ENCODE peak calls at places on chromosomes 13 and 19, in four cellular contexts. One of them, this sample, is unnamed.

GRCh38 chr19:12364391-12365093 is 941 bp downstream of the ZNF442 start:
- DNase-seq in GM12878: no peak
- DNase-seq in HepG2: no peak
- DNase-seq in K562: peak
- DNase-seq in this sample: peak

GRCh38 chr19:29528350-29528945 is 2.7 kb downstream of the VSTM2B start:
- DNase-seq in HepG2: peak
- DNase-seq in K562: peak
- DNase-seq in GM12878: peak
- DNase-seq in this sample: peak

GRCh38 chr13:77521194-77521593 is 14.3 kb upstream of the SCEL start:
- DNase-seq in GM12878: no peak
- DNase-seq in K562: no peak
- DNase-seq in HepG2: no peak
- DNase-seq in this sample: no peak

GRCh38 chr19:38778733-38779132 is 5.4 kb upstream of the LGALS7 start:
- DNase-seq in GM12878: no peak
- DNase-seq in K562: no peak
- DNase-seq in HepG2: no peak
- DNase-seq in this sample: no peak

GRCh38 chr19:18408053-18408476 is 10.6 kb upstream of the LRRC25 start:
- DNase-seq in HepG2: no peak
- DNase-seq in GM12878: peak
- DNase-seq in K562: peak
- DNase-seq in this sample: peak

GRCh38 chr13:33761744-33762143 is 56.2 kb upstream of the RFC3 start:
- DNase-seq in K562: no peak
- DNase-seq in HepG2: peak
- DNase-seq in GM12878: no peak
- DNase-seq in this sample: peak

GRCh38 chr13:25493930-25494707 is 122.3 kb downstream of the ATP8A2 start:
- DNase-seq in HepG2: no peak
- DNase-seq in GM12878: no peak
- DNase-seq in K562: no peak
- DNase-seq in this sample: no peak

GRCh38 chr19:43667524-43668405 is 2.2 kb downstream of the PLAUR start:
- DNase-seq in K562: no peak
- DNase-seq in HepG2: no peak
- DNase-seq in GM12878: no peak
- DNase-seq in this sample: no peak

GRCh38 chr19:3154957-3155736 is 19.3 kb downstream of the GNA15 start:
- DNase-seq in K562: peak
- DNase-seq in GM12878: peak
- DNase-seq in HepG2: peak
- DNase-seq in this sample: no peak

GRCh38 chr19:50507376-50507775 is 3.6 kb downstream of the JOSD2 start:
- DNase-seq in K562: no peak
- DNase-seq in HepG2: no peak
- DNase-seq in GM12878: no peak
- DNase-seq in this sample: no peak

GRCh38 chr13:43195551-43195950 is 172.2 kb downstream of the DNAJC15 start:
- DNase-seq in HepG2: no peak
- DNase-seq in K562: no peak
- DNase-seq in GM12878: no peak
- DNase-seq in this sample: no peak

GRCh38 chr13:94119360-94119936 is 360.0 kb downstream of the DCT start:
- DNase-seq in HepG2: peak
- DNase-seq in GM12878: no peak
- DNase-seq in K562: no peak
- DNase-seq in this sample: no peak

GRCh38 chr19:11798391-11799296 is at the start of gene ZNF491:
- DNase-seq in HepG2: peak
- DNase-seq in GM12878: no peak
- DNase-seq in K562: peak
- DNase-seq in this sample: no peak

GRCh38 chr19:17775245-17775927 is 19.6 kb upstream of the B3GNT3 start:
- DNase-seq in GM12878: no peak
- DNase-seq in HepG2: peak
- DNase-seq in K562: peak
- DNase-seq in this sample: peak

GRCh38 chr13:112027250-112027649 is 39.7 kb upstream of the SOX1 start:
- DNase-seq in HepG2: no peak
- DNase-seq in K562: no peak
- DNase-seq in GM12878: no peak
- DNase-seq in this sample: no peak

GRCh38 chr19:6744381-6745288 is 5.2 kb downstream of the TRIP10 start:
- DNase-seq in GM12878: no peak
- DNase-seq in K562: no peak
- DNase-seq in HepG2: no peak
- DNase-seq in this sample: peak

GRCh38 chr19:39024875-39025641 is 7.3 kb downstream of the FBXO27 start:
- DNase-seq in GM12878: no peak
- DNase-seq in HepG2: no peak
- DNase-seq in K562: peak
- DNase-seq in this sample: no peak

GRCh38 chr19:38266070-38266469 is 1.7 kb downstream of the SPINT2 start:
- DNase-seq in GM12878: no peak
- DNase-seq in HepG2: no peak
- DNase-seq in K562: no peak
- DNase-seq in this sample: no peak

GRCh38 chr13:96824110-96824509 is 170.2 kb downstream of the OXGR1 start:
- DNase-seq in HepG2: no peak
- DNase-seq in GM12878: no peak
- DNase-seq in K562: no peak
- DNase-seq in this sample: no peak

GRCh38 chr19:13505761-13506549 is at the start of gene CACNA1A:
- DNase-seq in GM12878: no peak
- DNase-seq in HepG2: no peak
- DNase-seq in K562: peak
- DNase-seq in this sample: peak

GRCh38 chr13:98801626-98802418 is 49.4 kb upstream of the SLC15A1 start:
- DNase-seq in GM12878: no peak
- DNase-seq in K562: no peak
- DNase-seq in HepG2: no peak
- DNase-seq in this sample: no peak

GRCh38 chr19:18969953-18970659 is 29.1 kb upstream of the HOMER3 start:
- DNase-seq in HepG2: no peak
- DNase-seq in GM12878: no peak
- DNase-seq in K562: no peak
- DNase-seq in this sample: no peak

GRCh38 chr13:70098669-70099068 is 9.0 kb upstream of the ATXN8OS start:
- DNase-seq in K562: no peak
- DNase-seq in GM12878: no peak
- DNase-seq in HepG2: no peak
- DNase-seq in this sample: no peak

GRCh38 chr19:46478356-46478986 is 7.1 kb upstream of the PNMA8A start:
- DNase-seq in GM12878: no peak
- DNase-seq in HepG2: no peak
- DNase-seq in K562: peak
- DNase-seq in this sample: no peak

GRCh38 chr13:114339779-114340534 is 25.7 kb downstream of the CHAMP1 start:
- DNase-seq in GM12878: no peak
- DNase-seq in K562: no peak
- DNase-seq in HepG2: peak
- DNase-seq in this sample: no peak

GRCh38 chr19:35509018-35509652 is 4.3 kb downstream of the DMKN start:
- DNase-seq in HepG2: peak
- DNase-seq in GM12878: peak
- DNase-seq in K562: no peak
- DNase-seq in this sample: peak

GRCh38 chr19:14614099-14614412 is 31.2 kb downstream of the CLEC17A start:
- DNase-seq in K562: no peak
- DNase-seq in HepG2: no peak
- DNase-seq in GM12878: peak
- DNase-seq in this sample: no peak

GRCh38 chr19:14479985-14480694 is 5.0 kb upstream of the PTGER1 start:
- DNase-seq in HepG2: no peak
- DNase-seq in GM12878: no peak
- DNase-seq in K562: peak
- DNase-seq in this sample: peak

GRCh38 chr13:43122706-43123268 is 99.4 kb downstream of the DNAJC15 start:
- DNase-seq in HepG2: no peak
- DNase-seq in K562: no peak
- DNase-seq in GM12878: no peak
- DNase-seq in this sample: no peak

GRCh38 chr13:50125556-50126377 is 110.5 kb downstream of the KCNRG start:
- DNase-seq in HepG2: peak
- DNase-seq in K562: peak
- DNase-seq in GM12878: no peak
- DNase-seq in this sample: peak

GRCh38 chr13:94233401-94233800 is 246.1 kb downstream of the DCT start:
- DNase-seq in HepG2: no peak
- DNase-seq in K562: no peak
- DNase-seq in GM12878: no peak
- DNase-seq in this sample: no peak

GRCh38 chr13:35927554-35927953 is 203.6 kb downstream of the DCLK1 start:
- DNase-seq in GM12878: no peak
- DNase-seq in K562: no peak
- DNase-seq in HepG2: no peak
- DNase-seq in this sample: peak

GRCh38 chr13:35936579-35936978 is 194.6 kb downstream of the DCLK1 start:
- DNase-seq in HepG2: no peak
- DNase-seq in K562: no peak
- DNase-seq in GM12878: no peak
- DNase-seq in this sample: no peak

GRCh38 chr13:35925669-35926068 is 205.5 kb downstream of the DCLK1 start:
- DNase-seq in HepG2: no peak
- DNase-seq in GM12878: no peak
- DNase-seq in K562: no peak
- DNase-seq in this sample: no peak

GRCh38 chr13:35926859-35927530 is 204.2 kb downstream of the DCLK1 start:
- DNase-seq in K562: no peak
- DNase-seq in GM12878: no peak
- DNase-seq in HepG2: no peak
- DNase-seq in this sample: no peak

DNA sequence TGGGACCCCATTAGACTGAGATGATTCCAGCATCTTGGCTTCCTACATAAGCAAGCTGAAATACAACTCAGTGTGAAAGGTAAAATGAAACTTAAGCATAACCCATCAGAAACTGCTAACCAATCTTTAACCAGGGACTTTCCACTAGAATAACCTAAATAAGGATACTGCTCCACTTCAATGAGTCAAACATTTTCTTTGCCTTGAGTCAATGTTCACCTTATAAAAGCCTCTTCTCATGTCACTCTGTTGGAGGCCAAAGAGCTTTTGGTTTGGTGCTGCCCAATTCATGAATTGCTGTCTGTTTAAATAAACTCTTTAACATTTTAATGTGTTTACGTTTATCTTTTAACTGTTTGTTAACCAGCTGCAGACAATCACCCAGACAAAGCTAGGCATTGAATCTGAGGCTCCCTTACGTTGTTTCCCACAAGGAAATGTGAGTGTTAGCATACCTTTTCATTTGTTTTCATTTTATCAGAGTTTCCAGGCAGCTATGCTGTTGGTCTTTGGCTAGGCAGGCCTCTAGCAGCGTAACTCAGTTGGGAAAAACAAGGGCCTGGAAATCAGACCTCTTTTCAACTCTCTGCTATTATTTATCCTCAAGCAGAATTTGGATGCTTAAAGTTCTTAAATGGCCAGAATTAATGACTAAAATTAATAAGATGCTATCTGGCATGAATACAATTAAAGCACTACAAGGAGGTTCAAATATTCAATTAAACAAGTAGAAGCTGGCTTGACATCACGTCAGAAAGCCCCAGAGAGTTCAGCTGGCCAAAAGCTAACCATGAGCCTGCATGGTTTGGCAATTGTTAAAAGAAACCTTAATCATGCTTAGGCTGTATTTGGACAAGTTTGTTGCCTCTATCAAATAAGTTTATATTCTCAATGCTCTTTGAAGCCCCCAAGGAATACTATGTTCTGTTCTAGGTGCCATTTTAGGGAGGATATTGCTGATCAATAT is 200.2 kb downstream of the DCLK1 start:
- DNase-seq in GM12878: peak
- DNase-seq in HepG2: no peak
- DNase-seq in K562: no peak
- DNase-seq in this sample: no peak
- TF ChIP-seq TARDBP in GM12878: no peak
- TF ChIP-seq TARDBP in HepG2: no peak
- TF ChIP-seq TARDBP in K562: no peak
- TF ChIP-seq TARDBP in this sample: no peak

GRCh38 chr13:110306960-110307696 is at the start of the genes COL4A1 and COL4A2:
- DNase-seq in GM12878: no peak
- DNase-seq in HepG2: no peak
- DNase-seq in K562: no peak
- DNase-seq in this sample: peak
- TF ChIP-seq TARDBP in GM12878: no peak
- TF ChIP-seq TARDBP in HepG2: no peak
- TF ChIP-seq TARDBP in K562: no peak
- TF ChIP-seq TARDBP in this sample: no peak

DNA sequence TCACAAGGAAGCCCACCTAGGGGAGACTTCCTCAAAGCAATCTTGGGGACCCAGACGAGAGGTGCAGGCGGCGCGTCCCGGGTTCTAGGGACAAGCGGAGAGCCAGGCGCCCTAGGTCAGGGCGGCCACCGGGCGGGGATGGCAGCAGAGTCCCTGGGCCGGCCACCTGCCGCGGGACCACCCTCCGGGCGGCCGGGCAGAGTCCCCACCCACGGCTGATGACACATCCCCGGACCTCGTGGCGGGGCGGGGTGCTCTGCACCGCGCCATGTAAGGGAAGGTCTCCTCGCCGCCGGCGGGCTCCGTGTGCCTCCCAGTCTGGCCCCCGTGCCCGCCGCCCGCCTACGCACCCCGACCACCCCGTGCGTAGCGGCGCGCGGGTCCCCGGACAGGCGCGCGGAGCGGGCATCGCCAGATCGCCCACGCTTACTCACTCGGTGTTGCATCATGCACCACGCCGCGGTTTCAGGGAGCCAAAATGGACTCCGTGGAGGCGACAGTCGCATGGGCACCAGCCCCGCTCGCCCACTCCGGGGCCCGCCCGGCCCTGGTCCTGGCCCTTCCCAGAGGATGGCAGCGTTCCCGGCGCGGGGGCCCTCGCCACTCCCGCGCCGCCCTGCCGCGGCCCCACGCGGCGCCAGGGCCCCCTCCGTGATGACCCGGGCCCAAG is 643 bp downstream of the SLC7A1 start:
- DNase-seq in GM12878: no peak
- DNase-seq in K562: peak
- DNase-seq in HepG2: no peak
- DNase-seq in this sample: peak
- TF ChIP-seq TARDBP in GM12878: no peak
- TF ChIP-seq TARDBP in K562: no peak
- TF ChIP-seq TARDBP in HepG2: no peak
- TF ChIP-seq TARDBP in this sample: no peak

DNA sequence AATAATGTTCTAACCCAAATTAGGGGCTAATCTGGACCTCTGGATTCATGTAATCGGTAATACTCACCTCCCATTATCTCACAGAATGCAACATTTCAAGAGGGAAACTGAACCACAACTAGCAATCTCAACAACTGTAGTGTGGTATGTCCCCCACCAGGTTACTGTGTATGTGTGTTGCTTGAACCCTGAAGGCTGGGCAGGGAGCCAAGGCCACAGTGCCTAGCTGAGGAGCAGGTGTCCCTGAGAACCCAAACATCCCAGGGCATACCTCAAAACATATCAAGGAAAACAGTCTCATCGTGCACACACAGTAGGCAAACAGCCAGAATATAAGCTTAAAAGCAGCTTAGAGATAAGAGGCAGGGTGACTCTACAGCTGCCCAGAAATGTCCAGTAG is 20.5 kb upstream of the NEK3 start:
- DNase-seq in K562: no peak
- DNase-seq in HepG2: no peak
- DNase-seq in GM12878: no peak
- DNase-seq in this sample: no peak
- TF ChIP-seq TARDBP in K562: no peak
- TF ChIP-seq TARDBP in HepG2: no peak
- TF ChIP-seq TARDBP in GM12878: no peak
- TF ChIP-seq TARDBP in this sample: no peak